ENCODE peak calls at places on chromosomes 11 and 22, in four cellular contexts. N, B, I and V are unnamed samples.
A peak's percentile ranks its signal among the peaks of the same experiment; 100 is the strongest.

GRCh38 chr22:44735518-44736428 is 16.6 kb upstream of the ARHGAP8 start:
- DNase-seq in N (peak; percentile 52), B (peak; percentile 44), I (peak; percentile 49), V (peak; percentile 76)

GRCh38 chr11:115168229-115168671 is 336.0 kb downstream of the CADM1 start:
- DNase-seq in N (no peak), B (no peak), I (no peak), V (no peak)

GRCh38 chr22:42500164-42500835 is 19.3 kb downstream of the RRP7A start:
- DNase-seq in N (peak; percentile 85), B (no peak), I (peak; percentile 73), V (peak; percentile 95)

GRCh38 chr22:49788492-49788891 is 39.2 kb downstream of the BRD1 start:
- DNase-seq in N (no peak), B (no peak), I (no peak), V (no peak)

GRCh38 chr11:119706887-119707286 is 22.1 kb downstream of the NECTIN1 start:
- DNase-seq in N (peak; percentile 11), B (no peak), I (no peak), V (peak; percentile 13)

GRCh38 chr22:22618448-22618847 is 26.0 kb upstream of the GGTLC2 start:
- DNase-seq in N (no peak), B (no peak), I (no peak), V (no peak)

GRCh38 chr11:11620966-11621880 is 582 bp downstream of the GALNT18 start:
- DNase-seq in N (peak; percentile 21), B (no peak), I (no peak), V (peak; percentile 12)

GRCh38 chr11:24949406-24949805 is 452.6 kb downstream of the LUZP2 start:
- DNase-seq in N (no peak), B (no peak), I (no peak), V (no peak)

GRCh38 chr11:7245341-7245740 is 6.4 kb upstream of the SYT9 start:
- DNase-seq in N (no peak), B (no peak), I (no peak), V (no peak)

GRCh38 chr11:10731064-10731680 is 19.9 kb upstream of the CTR9 start:
- DNase-seq in N (no peak), B (no peak), I (no peak), V (no peak)

GRCh38 chr22:20099099-20099711 is 16.7 kb upstream of the RANBP1 start:
- DNase-seq in N (no peak), B (no peak), I (no peak), V (no peak)

GRCh38 chr22:48957311-48957986 is 870.2 kb downstream of the BRD1 start:
- DNase-seq in N (no peak), B (no peak), I (no peak), V (no peak)

GRCh38 chr11:15965562-15966250 is 390.6 kb downstream of the SOX6 start:
- DNase-seq in N (no peak), B (no peak), I (no peak), V (no peak)
- TF ChIP-seq RNF2 in N (no peak), B (no peak), I (no peak), V (no peak)

DNA sequence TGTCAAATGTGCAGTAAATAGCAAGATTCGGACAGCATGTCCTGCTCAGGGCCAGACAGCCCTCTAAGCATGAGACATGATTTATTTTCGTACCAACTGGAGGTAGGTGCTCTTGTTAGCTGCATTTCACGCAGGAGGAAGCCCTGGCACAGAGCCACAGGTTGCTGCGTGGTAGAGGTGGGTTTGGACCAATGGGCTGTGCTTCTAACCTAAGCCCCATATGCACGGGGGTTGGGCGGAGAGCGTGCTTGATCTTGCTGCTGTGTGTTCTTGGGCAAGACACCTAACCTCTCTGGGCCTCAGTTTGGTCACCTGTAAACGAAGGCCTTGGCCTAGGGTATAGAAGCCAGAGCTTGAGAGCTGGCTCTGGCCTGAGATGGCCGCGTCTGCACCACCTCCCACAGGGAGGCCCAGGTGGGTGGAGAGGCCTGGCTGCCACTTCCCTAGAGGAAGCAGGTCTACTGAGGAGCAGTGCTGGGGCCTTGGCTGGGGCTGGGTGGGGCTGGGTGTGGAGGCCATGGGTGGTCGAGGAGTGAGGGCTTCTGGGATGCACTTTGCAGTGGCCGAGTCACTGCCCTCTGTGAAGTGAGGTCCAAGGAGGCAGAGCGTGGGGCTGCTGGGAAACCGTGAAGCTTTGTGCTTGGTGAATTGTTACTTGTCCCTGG is 38.5 kb upstream of the GRAMD4 start:
- DNase-seq in N (no peak), B (no peak), I (no peak), V (no peak)
- TF ChIP-seq RNF2 in N (no peak), B (no peak), I (no peak), V (no peak)

DNA sequence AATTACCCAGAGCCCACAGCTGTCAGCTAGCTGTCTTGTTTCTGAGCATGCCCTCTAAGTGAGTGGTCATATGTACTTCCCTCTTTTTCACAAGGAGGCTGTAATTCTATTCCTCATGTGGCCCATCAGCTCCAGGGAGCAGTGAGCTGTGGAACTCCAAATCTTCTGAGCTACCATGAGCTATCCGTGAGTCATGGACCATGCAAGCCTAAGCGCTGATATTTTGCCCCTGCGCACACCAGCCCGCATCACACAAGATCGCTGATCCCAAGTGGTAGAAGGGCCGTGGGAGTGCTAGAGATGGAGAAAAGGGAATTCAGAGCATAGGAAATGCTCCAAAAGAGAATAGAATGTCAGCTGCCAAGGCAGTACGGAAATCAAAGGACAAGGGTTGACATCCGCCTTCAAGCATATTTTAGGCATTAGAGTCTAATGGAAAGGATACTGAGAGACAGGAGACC is 5.5 kb downstream of the FJX1 start:
- DNase-seq in N (no peak), B (no peak), I (no peak), V (no peak)
- TF ChIP-seq RNF2 in N (no peak), B (no peak), I (no peak), V (no peak)

GRCh38 chr22:21447694-21448402 is 19.3 kb upstream of the TMEM191C start:
- DNase-seq in N (no peak), B (no peak), I (no peak), V (peak; percentile 79)

GRCh38 chr22:21450320-21450831 is 16.8 kb upstream of the TMEM191C start:
- DNase-seq in N (no peak), B (no peak), I (no peak), V (no peak)

GRCh38 chr22:21448627-21449416 is 18.4 kb upstream of the TMEM191C start:
- DNase-seq in N (no peak), B (no peak), I (no peak), V (no peak)

GRCh38 chr22:21450858-21451331 is 16.3 kb upstream of the TMEM191C start:
- DNase-seq in N (no peak), B (no peak), I (no peak), V (no peak)

DNA sequence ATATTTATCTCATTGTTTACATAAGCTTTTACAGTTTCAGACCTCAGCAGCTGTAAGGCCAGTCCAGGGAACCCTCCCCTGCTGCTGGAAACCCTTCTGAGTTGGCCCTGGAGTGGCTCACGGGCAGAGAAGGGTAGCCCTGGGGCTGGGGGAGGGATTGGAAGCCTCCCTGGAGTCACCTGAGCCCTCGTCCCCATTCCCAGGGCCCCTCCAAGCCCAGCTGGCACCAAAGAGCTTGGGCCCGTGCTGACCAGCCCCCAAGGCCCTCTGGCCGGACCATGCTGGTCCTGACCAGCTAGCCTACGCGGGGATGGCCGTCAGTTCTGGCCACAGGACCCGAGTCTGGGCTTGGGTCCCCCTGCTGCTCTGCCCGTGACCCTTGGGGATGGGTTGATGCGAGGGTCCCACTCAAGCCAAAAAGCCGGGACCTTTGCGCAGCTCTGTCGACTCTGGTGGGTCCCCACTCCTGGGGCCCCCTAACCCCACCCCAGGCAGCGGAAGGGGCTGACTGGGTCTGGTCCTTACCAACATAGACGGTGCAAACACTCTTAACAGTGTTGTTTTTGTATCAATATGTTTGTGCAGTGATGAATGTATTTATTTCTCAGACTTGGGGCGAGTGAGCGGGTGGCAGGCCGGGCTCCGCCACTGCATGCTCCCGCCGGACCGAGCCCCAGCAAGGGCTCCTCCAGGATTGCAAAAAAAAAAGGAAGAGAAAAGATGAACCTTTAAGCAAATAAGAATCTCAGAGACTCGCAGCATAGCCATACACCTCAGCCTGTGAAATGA is 17.5 kb upstream of the TMEM191C start:
- DNase-seq in N (no peak), B (no peak), I (no peak), V (no peak)
- TF ChIP-seq RNF2 in N (no peak), B (no peak), I (no peak), V (no peak)

DNA sequence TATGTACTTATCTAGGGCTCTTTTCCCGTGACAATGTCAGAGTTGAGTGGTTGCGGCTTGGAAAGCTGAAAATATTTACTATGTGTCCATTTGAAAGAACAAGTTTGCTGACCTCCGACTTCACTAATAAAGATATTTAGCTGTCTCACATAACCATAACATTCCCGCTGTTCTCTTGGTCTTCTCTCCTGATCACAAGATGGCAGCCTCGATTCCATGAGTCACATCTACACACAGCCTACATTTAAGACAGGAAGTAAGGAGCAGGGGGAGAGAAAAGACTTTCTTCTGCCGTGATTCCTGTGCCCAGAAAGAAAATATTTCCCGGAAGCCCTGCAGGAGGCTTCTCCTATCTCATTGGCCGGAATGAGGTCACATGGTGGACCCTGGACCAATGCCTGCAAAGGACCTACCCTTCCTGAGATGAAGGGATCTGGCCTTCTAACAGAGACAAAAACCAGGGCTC is 47.4 kb upstream of the SYT13 start:
- DNase-seq in N (peak; percentile 52), B (peak; percentile 15), I (no peak), V (peak; percentile 84)
- TF ChIP-seq RNF2 in N (no peak), B (no peak), I (no peak), V (no peak)